ENCODE peak calls at places on chromosomes 4 and X, in ten cellular contexts. One of them, this sample, is unnamed.
A peak's percentile ranks its signal among the peaks of the same experiment; 100 is the strongest.

GRCh38 chr4:47287735-47288134 is 175.8 kb downstream of the COMMD8 start:
- DNase-seq in mammary epithelial cell: peak; percentile 23
- DNase-seq in fibroblast of mammary gland: peak; percentile 38
- DNase-seq in bronchial epithelial cell: peak; percentile 7
- DNase-seq in glutamatergic neuron: no peak
- DNase-seq in retinal pigment epithelial cell: peak; percentile 65
- DNase-seq in BE2C: no peak
- DNase-seq in A549: no peak
- DNase-seq in kidney: no peak
- DNase-seq in left lung: no peak
- DNase-seq in this sample: no peak

GRCh38 chr4:101304916-101305315 is 42.4 kb downstream of the PPP3CA start:
- DNase-seq in mammary epithelial cell: peak; percentile 59
- DNase-seq in fibroblast of mammary gland: no peak
- DNase-seq in bronchial epithelial cell: no peak
- DNase-seq in glutamatergic neuron: no peak
- DNase-seq in retinal pigment epithelial cell: no peak
- DNase-seq in BE2C: no peak
- DNase-seq in A549: no peak
- DNase-seq in kidney: no peak
- DNase-seq in left lung: no peak
- DNase-seq in this sample: no peak

GRCh38 chr4:79917246-79917645 is 155.8 kb downstream of the ANTXR2 start:
- DNase-seq in mammary epithelial cell: peak; percentile 32
- DNase-seq in fibroblast of mammary gland: peak; percentile 62
- DNase-seq in bronchial epithelial cell: peak; percentile 51
- DNase-seq in glutamatergic neuron: peak; percentile 45
- DNase-seq in retinal pigment epithelial cell: no peak
- DNase-seq in BE2C: peak; percentile 57
- DNase-seq in A549: peak; percentile 42
- DNase-seq in kidney: no peak
- DNase-seq in left lung: no peak
- DNase-seq in this sample: peak; percentile 24

GRCh38 chrX:149871940-149872339 is 9.0 kb upstream of the MAGEA8 start:
- DNase-seq in mammary epithelial cell: peak; percentile 18
- DNase-seq in fibroblast of mammary gland: peak; percentile 0
- DNase-seq in bronchial epithelial cell: peak; percentile 29
- DNase-seq in glutamatergic neuron: peak; percentile 46
- DNase-seq in retinal pigment epithelial cell: no peak
- DNase-seq in BE2C: peak; percentile 20
- DNase-seq in A549: peak; percentile 9
- DNase-seq in kidney: peak; percentile 32
- DNase-seq in left lung: no peak
- DNase-seq in this sample: peak; percentile 42

GRCh38 chr4:76866641-76867040 is 31.3 kb downstream of the SOWAHB start:
- DNase-seq in mammary epithelial cell: no peak
- DNase-seq in fibroblast of mammary gland: no peak
- DNase-seq in bronchial epithelial cell: no peak
- DNase-seq in glutamatergic neuron: no peak
- DNase-seq in retinal pigment epithelial cell: no peak
- DNase-seq in BE2C: no peak
- DNase-seq in A549: no peak
- DNase-seq in kidney: no peak
- DNase-seq in left lung: no peak
- DNase-seq in this sample: no peak

GRCh38 chr4:33543941-33544450 is 2700.3 kb downstream of the ARAP2 start:
- DNase-seq in mammary epithelial cell: no peak
- DNase-seq in fibroblast of mammary gland: no peak
- DNase-seq in bronchial epithelial cell: no peak
- DNase-seq in glutamatergic neuron: no peak
- DNase-seq in retinal pigment epithelial cell: no peak
- DNase-seq in BE2C: no peak
- DNase-seq in A549: no peak
- DNase-seq in kidney: no peak
- DNase-seq in left lung: no peak
- DNase-seq in this sample: no peak

GRCh38 chr4:8534129-8534528 is 46.1 kb upstream of the GPR78 start:
- DNase-seq in mammary epithelial cell: peak; percentile 97
- DNase-seq in fibroblast of mammary gland: peak; percentile 24
- DNase-seq in bronchial epithelial cell: peak; percentile 97
- DNase-seq in glutamatergic neuron: no peak
- DNase-seq in retinal pigment epithelial cell: no peak
- DNase-seq in BE2C: no peak
- DNase-seq in A549: no peak
- DNase-seq in kidney: no peak
- DNase-seq in left lung: no peak
- DNase-seq in this sample: no peak

GRCh38 chr4:108215055-108215454 is 46.3 kb upstream of the LEF1 start:
- DNase-seq in mammary epithelial cell: no peak
- DNase-seq in fibroblast of mammary gland: no peak
- DNase-seq in bronchial epithelial cell: no peak
- DNase-seq in glutamatergic neuron: no peak
- DNase-seq in retinal pigment epithelial cell: no peak
- DNase-seq in BE2C: no peak
- DNase-seq in A549: no peak
- DNase-seq in kidney: no peak
- DNase-seq in left lung: no peak
- DNase-seq in this sample: no peak

GRCh38 chrX:18146954-18147353 is 73.7 kb downstream of the BEND2 start:
- DNase-seq in mammary epithelial cell: no peak
- DNase-seq in fibroblast of mammary gland: peak; percentile 10
- DNase-seq in bronchial epithelial cell: peak; percentile 1
- DNase-seq in glutamatergic neuron: no peak
- DNase-seq in retinal pigment epithelial cell: no peak
- DNase-seq in BE2C: no peak
- DNase-seq in A549: peak; percentile 18
- DNase-seq in kidney: no peak
- DNase-seq in left lung: no peak
- DNase-seq in this sample: peak; percentile 60

GRCh38 chrX:118847676-118848075 is 24.1 kb downstream of the ZCCHC12 start:
- DNase-seq in mammary epithelial cell: peak; percentile 42
- DNase-seq in fibroblast of mammary gland: peak; percentile 53
- DNase-seq in bronchial epithelial cell: peak; percentile 33
- DNase-seq in glutamatergic neuron: no peak
- DNase-seq in retinal pigment epithelial cell: no peak
- DNase-seq in BE2C: no peak
- DNase-seq in A549: peak; percentile 49
- DNase-seq in kidney: no peak
- DNase-seq in left lung: no peak
- DNase-seq in this sample: no peak

GRCh38 chrX:121876316-121876715 is 828.9 kb downstream of the GLUD2 start:
- DNase-seq in mammary epithelial cell: peak; percentile 4
- DNase-seq in fibroblast of mammary gland: peak; percentile 69
- DNase-seq in bronchial epithelial cell: peak; percentile 54
- DNase-seq in glutamatergic neuron: no peak
- DNase-seq in retinal pigment epithelial cell: peak; percentile 52
- DNase-seq in BE2C: no peak
- DNase-seq in A549: no peak
- DNase-seq in kidney: no peak
- DNase-seq in left lung: no peak
- DNase-seq in this sample: no peak

GRCh38 chrX:117982702-117983392 is 133.8 kb downstream of the KLHL13 start:
- DNase-seq in mammary epithelial cell: no peak
- DNase-seq in fibroblast of mammary gland: no peak
- DNase-seq in bronchial epithelial cell: no peak
- DNase-seq in glutamatergic neuron: no peak
- DNase-seq in retinal pigment epithelial cell: no peak
- DNase-seq in BE2C: peak; percentile 40
- DNase-seq in A549: no peak
- DNase-seq in kidney: no peak
- DNase-seq in left lung: no peak
- DNase-seq in this sample: no peak

GRCh38 chr4:81421346-81422218 is 50.1 kb downstream of the RASGEF1B start:
- DNase-seq in mammary epithelial cell: peak; percentile 59
- DNase-seq in fibroblast of mammary gland: peak; percentile 52
- DNase-seq in bronchial epithelial cell: peak; percentile 98
- DNase-seq in glutamatergic neuron: no peak
- DNase-seq in retinal pigment epithelial cell: no peak
- DNase-seq in BE2C: no peak
- DNase-seq in A549: no peak
- DNase-seq in kidney: no peak
- DNase-seq in left lung: peak; percentile 44
- DNase-seq in this sample: no peak

GRCh38 chr4:8472689-8473197 is 32.2 kb downstream of the TRMT44 start:
- DNase-seq in mammary epithelial cell: no peak
- DNase-seq in fibroblast of mammary gland: peak; percentile 94
- DNase-seq in bronchial epithelial cell: no peak
- DNase-seq in glutamatergic neuron: no peak
- DNase-seq in retinal pigment epithelial cell: no peak
- DNase-seq in BE2C: no peak
- DNase-seq in A549: no peak
- DNase-seq in kidney: peak; percentile 83
- DNase-seq in left lung: no peak
- DNase-seq in this sample: peak; percentile 28

GRCh38 chrX:15816886-15817285 is 26.6 kb downstream of the ZRSR2 start:
- DNase-seq in mammary epithelial cell: no peak
- DNase-seq in fibroblast of mammary gland: no peak
- DNase-seq in bronchial epithelial cell: no peak
- DNase-seq in glutamatergic neuron: no peak
- DNase-seq in retinal pigment epithelial cell: no peak
- DNase-seq in BE2C: no peak
- DNase-seq in A549: no peak
- DNase-seq in kidney: no peak
- DNase-seq in left lung: no peak
- DNase-seq in this sample: no peak

GRCh38 chr4:182264139-182264752 is 21.0 kb downstream of the TENM3 start:
- DNase-seq in mammary epithelial cell: no peak
- DNase-seq in fibroblast of mammary gland: no peak
- DNase-seq in bronchial epithelial cell: no peak
- DNase-seq in glutamatergic neuron: no peak
- DNase-seq in retinal pigment epithelial cell: no peak
- DNase-seq in BE2C: no peak
- DNase-seq in A549: peak; percentile 17
- DNase-seq in kidney: no peak
- DNase-seq in left lung: no peak
- DNase-seq in this sample: no peak

GRCh38 chrX:123422875-123423274 is 238.8 kb downstream of the GRIA3 start:
- DNase-seq in mammary epithelial cell: peak; percentile 27
- DNase-seq in fibroblast of mammary gland: peak; percentile 59
- DNase-seq in bronchial epithelial cell: peak; percentile 15
- DNase-seq in glutamatergic neuron: peak; percentile 24
- DNase-seq in retinal pigment epithelial cell: no peak
- DNase-seq in BE2C: peak; percentile 4
- DNase-seq in A549: peak; percentile 31
- DNase-seq in kidney: no peak
- DNase-seq in left lung: no peak
- DNase-seq in this sample: peak; percentile 9

GRCh38 chr4:97507587-97508245 is 635.6 kb downstream of the STPG2 start:
- DNase-seq in mammary epithelial cell: peak; percentile 83
- DNase-seq in fibroblast of mammary gland: no peak
- DNase-seq in bronchial epithelial cell: peak; percentile 72
- DNase-seq in glutamatergic neuron: no peak
- DNase-seq in retinal pigment epithelial cell: no peak
- DNase-seq in BE2C: no peak
- DNase-seq in A549: no peak
- DNase-seq in kidney: no peak
- DNase-seq in left lung: no peak
- DNase-seq in this sample: no peak

GRCh38 chr4:167989815-167990214 is 102.5 kb upstream of the ANXA10 start:
- DNase-seq in mammary epithelial cell: no peak
- DNase-seq in fibroblast of mammary gland: no peak
- DNase-seq in bronchial epithelial cell: peak; percentile 5
- DNase-seq in glutamatergic neuron: no peak
- DNase-seq in retinal pigment epithelial cell: no peak
- DNase-seq in BE2C: no peak
- DNase-seq in A549: peak; percentile 1
- DNase-seq in kidney: no peak
- DNase-seq in left lung: no peak
- DNase-seq in this sample: no peak
- TF ChIP-seq CTCF in mammary epithelial cell: peak; percentile 35
- TF ChIP-seq CTCF in fibroblast of mammary gland: no peak
- TF ChIP-seq CTCF in bronchial epithelial cell: no peak
- TF ChIP-seq CTCF in glutamatergic neuron: no peak
- TF ChIP-seq CTCF in retinal pigment epithelial cell: no peak
- TF ChIP-seq CTCF in BE2C: no peak
- TF ChIP-seq CTCF in A549: peak; percentile 32
- TF ChIP-seq CTCF in kidney: no peak
- TF ChIP-seq CTCF in left lung: no peak
- TF ChIP-seq CTCF in this sample: no peak

GRCh38 chr4:2963185-2964076 is at the start of the genes GRK4 and NOP14:
- DNase-seq in mammary epithelial cell: peak; percentile 97
- DNase-seq in fibroblast of mammary gland: peak; percentile 97
- DNase-seq in bronchial epithelial cell: peak; percentile 91
- DNase-seq in glutamatergic neuron: peak; percentile 98
- DNase-seq in retinal pigment epithelial cell: peak; percentile 93
- DNase-seq in BE2C: peak; percentile 99
- DNase-seq in A549: peak; percentile 97
- DNase-seq in kidney: peak; percentile 99
- DNase-seq in left lung: peak; percentile 99
- DNase-seq in this sample: peak; percentile 95
- TF ChIP-seq CTCF in mammary epithelial cell: peak; percentile 35
- TF ChIP-seq CTCF in fibroblast of mammary gland: no peak
- TF ChIP-seq CTCF in bronchial epithelial cell: peak; percentile 36
- TF ChIP-seq CTCF in glutamatergic neuron: peak; percentile 25
- TF ChIP-seq CTCF in retinal pigment epithelial cell: peak; percentile 25
- TF ChIP-seq CTCF in BE2C: peak; percentile 11
- TF ChIP-seq CTCF in A549: no peak
- TF ChIP-seq CTCF in kidney: no peak
- TF ChIP-seq CTCF in left lung: peak; percentile 30
- TF ChIP-seq CTCF in this sample: peak; percentile 20

GRCh38 chr4:54165438-54165837 is 63.7 kb upstream of the PDGFRA start:
- DNase-seq in mammary epithelial cell: peak; percentile 75
- DNase-seq in fibroblast of mammary gland: peak; percentile 92
- DNase-seq in bronchial epithelial cell: peak; percentile 81
- DNase-seq in glutamatergic neuron: no peak
- DNase-seq in retinal pigment epithelial cell: peak; percentile 68
- DNase-seq in BE2C: no peak
- DNase-seq in A549: no peak
- DNase-seq in kidney: no peak
- DNase-seq in left lung: no peak
- DNase-seq in this sample: no peak
- TF ChIP-seq CTCF in mammary epithelial cell: peak; percentile 40
- TF ChIP-seq CTCF in fibroblast of mammary gland: peak; percentile 18
- TF ChIP-seq CTCF in bronchial epithelial cell: no peak
- TF ChIP-seq CTCF in glutamatergic neuron: no peak
- TF ChIP-seq CTCF in retinal pigment epithelial cell: no peak
- TF ChIP-seq CTCF in BE2C: no peak
- TF ChIP-seq CTCF in A549: no peak
- TF ChIP-seq CTCF in kidney: no peak
- TF ChIP-seq CTCF in left lung: no peak
- TF ChIP-seq CTCF in this sample: no peak

DNA sequence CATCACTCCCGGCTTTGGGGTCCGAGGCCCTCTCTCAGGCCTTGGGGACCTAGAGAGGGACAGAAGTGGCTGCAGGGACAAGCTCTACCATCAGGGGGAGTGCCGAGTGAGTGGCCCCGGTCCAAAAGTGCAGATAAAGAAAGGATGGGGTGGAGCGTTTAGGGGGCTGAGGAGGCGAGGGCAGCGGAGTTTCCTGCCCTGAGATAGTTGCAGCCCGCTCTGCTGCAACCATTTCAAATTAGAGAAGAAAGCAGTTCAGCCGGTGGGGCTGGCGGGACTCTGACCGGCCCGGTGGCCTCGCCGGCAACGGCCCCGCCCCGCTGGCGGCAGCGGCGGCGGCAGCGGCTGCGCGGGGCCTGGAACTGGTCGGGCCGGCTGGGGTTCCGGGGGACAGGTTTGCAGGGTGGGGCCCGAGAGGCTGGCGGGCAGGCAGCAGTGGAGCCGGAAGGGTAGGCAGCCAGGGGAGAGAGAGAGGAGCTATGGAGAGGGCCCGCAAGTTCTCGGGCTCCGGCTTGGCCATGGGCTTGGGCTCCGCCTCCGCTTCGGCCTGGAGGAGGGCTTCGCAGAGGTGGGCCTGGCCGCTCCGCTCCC is 7.6 kb downstream of the DLG3 start:
- DNase-seq in mammary epithelial cell: no peak
- DNase-seq in fibroblast of mammary gland: peak; percentile 26
- DNase-seq in bronchial epithelial cell: no peak
- DNase-seq in glutamatergic neuron: peak; percentile 62
- DNase-seq in retinal pigment epithelial cell: no peak
- DNase-seq in BE2C: no peak
- DNase-seq in A549: peak; percentile 37
- DNase-seq in kidney: peak; percentile 82
- DNase-seq in left lung: peak; percentile 42
- DNase-seq in this sample: peak; percentile 65
- TF ChIP-seq CTCF in mammary epithelial cell: peak; percentile 69
- TF ChIP-seq CTCF in fibroblast of mammary gland: peak; percentile 58
- TF ChIP-seq CTCF in bronchial epithelial cell: peak; percentile 69
- TF ChIP-seq CTCF in glutamatergic neuron: peak; percentile 66
- TF ChIP-seq CTCF in retinal pigment epithelial cell: peak; percentile 69
- TF ChIP-seq CTCF in BE2C: peak; percentile 31
- TF ChIP-seq CTCF in A549: peak; percentile 54
- TF ChIP-seq CTCF in kidney: peak; percentile 50
- TF ChIP-seq CTCF in left lung: peak; percentile 70
- TF ChIP-seq CTCF in this sample: peak; percentile 39